ENCODE peak calls at places on chromosomes 4 and X, in five cellular contexts. J is keratinocyte; F is AG09319; G is CD8-positive, alpha-beta T cell; Z is IMR-90. P is an unnamed sample.

GRCh38 chrX:85089321-85089840 is 85.7 kb downstream of the APOOL start:
- DNase-seq in G (no peak), F (no peak), Z (no peak), J (no peak), P (no peak)

GRCh38 chrX:70264784-70265183 is 3.4 kb upstream of the ARR3 start:
- DNase-seq in G (no peak), Z (no peak), J (no peak), F (no peak), P (no peak)

GRCh38 chr4:132901224-132901623 is 247.9 kb upstream of the PCDH10 start:
- DNase-seq in J (no peak), Z (no peak), F (no peak), G (no peak), P (no peak)

GRCh38 chrX:107429090-107429489 is 20.4 kb upstream of the FRMPD3 start:
- DNase-seq in G (no peak), F (no peak), J (no peak), Z (peak; percentile 3), P (peak; percentile 14)

GRCh38 chrX:38654302-38654701 is 93.0 kb downstream of the TSPAN7 start:
- DNase-seq in J (no peak), F (no peak), G (no peak), Z (peak; percentile 14), P (peak; percentile 19)

GRCh38 chr4:182809417-182810102 is 107.6 kb downstream of the DCTD start:
- DNase-seq in Z (no peak), J (peak; percentile 15), F (no peak), G (no peak), P (no peak)

GRCh38 chrX:9416562-9417319 is 48.1 kb upstream of the TBL1X start:
- DNase-seq in F (peak; percentile 51), Z (peak; percentile 62), G (no peak), J (no peak), P (peak; percentile 36)

GRCh38 chrX:115259238-115259875 is 25.5 kb upstream of the LRCH2 start:
- DNase-seq in G (no peak), F (no peak), Z (no peak), J (no peak), P (peak; percentile 5)

GRCh38 chrX:31445542-31445941 is 373.7 kb upstream of the FTHL17 start:
- DNase-seq in Z (no peak), G (no peak), F (no peak), J (no peak), P (no peak)

GRCh38 chr4:89998350-89999098 is 103.9 kb downstream of the MMRN1 start:
- DNase-seq in Z (no peak), G (no peak), F (no peak), J (no peak), P (no peak)

GRCh38 chr4:120629546-120629945 is 293.0 kb downstream of the PRDM5 start:
- DNase-seq in F (no peak), J (no peak), G (no peak), Z (no peak), P (no peak)

GRCh38 chrX:58025979-58026378 is 115.7 kb upstream of the ZXDA start:
- DNase-seq in J (no peak), G (peak; percentile 27), Z (peak; percentile 25), F (no peak), P (peak; percentile 5)

GRCh38 chr4:74675673-74676279 is 118.5 kb downstream of the BTC start:
- DNase-seq in F (peak; percentile 32), G (no peak), Z (peak; percentile 76), J (peak; percentile 13), P (peak; percentile 65)

GRCh38 chrX:69155786-69156520 is 9.3 kb downstream of the PJA1 start:
- DNase-seq in F (no peak), Z (no peak), J (no peak), G (no peak), P (no peak)

GRCh38 chr4:57280481-57280880 is 170.3 kb upstream of the IGFBP7 start:
- DNase-seq in Z (no peak), G (no peak), F (no peak), J (no peak), P (no peak)

GRCh38 chr4:108058685-108059440 is 69.2 kb downstream of the HADH start:
- DNase-seq in F (no peak), J (peak; percentile 7), G (no peak), Z (peak; percentile 70), P (peak; percentile 87)

GRCh38 chr4:74098628-74098995 is 383 bp downstream of the CXCL2 start:
- DNase-seq in F (no peak), Z (no peak), G (no peak), J (no peak), P (no peak)

GRCh38 chrX:64642482-64642881 is 247.2 kb upstream of the MTMR8 start:
- DNase-seq in J (no peak), Z (no peak), G (no peak), F (no peak), P (no peak)

GRCh38 chr4:151917145-151917775 is 156.5 kb upstream of the GATB start:
- DNase-seq in Z (no peak), J (no peak), G (no peak), F (no peak), P (peak; percentile 36)

GRCh38 chrX:96474357-96475125 is 210.1 kb upstream of the DIAPH2 start:
- DNase-seq in G (no peak), F (no peak), J (no peak), Z (peak; percentile 72), P (no peak)

GRCh38 chrX:17923546-17923945 is 62.4 kb upstream of the RAI2 start:
- DNase-seq in F (no peak), G (no peak), J (no peak), Z (no peak), P (no peak)

GRCh38 chr4:108628411-108628810 is 8.0 kb downstream of the RPL34 start:
- DNase-seq in F (no peak), G (no peak), J (no peak), Z (no peak), P (no peak)

GRCh38 chr4:102598759-102599379 is 97.7 kb downstream of the NFKB1 start:
- DNase-seq in G (no peak), J (no peak), Z (peak; percentile 55), F (no peak), P (no peak)

GRCh38 chr4:53039741-53040458 is 177.8 kb downstream of the RASL11B start:
- DNase-seq in G (no peak), F (peak; percentile 25), Z (peak; percentile 41), J (no peak), P (no peak)

GRCh38 chr4:168724243-168724642 is 227.4 kb downstream of the PALLD start:
- DNase-seq in G (no peak), J (no peak), F (no peak), Z (no peak), P (no peak)

GRCh38 chrX:19893722-19894121 is 6.3 kb upstream of the SH3KBP1 start:
- DNase-seq in J (no peak), F (no peak), Z (peak; percentile 59), G (no peak), P (peak; percentile 47)

GRCh38 chr4:88779431-88779830 is 81.8 kb upstream of the NAP1L5 start:
- DNase-seq in Z (peak; percentile 23), J (no peak), G (no peak), F (no peak), P (no peak)

GRCh38 chr4:95556460-95556859 is 7.7 kb upstream of the UNC5C start:
- DNase-seq in G (no peak), Z (no peak), F (no peak), J (no peak), P (no peak)

GRCh38 chrX:16646366-16647168 is 3.4 kb upstream of the S100G start:
- DNase-seq in F (no peak), J (no peak), Z (no peak), G (no peak), P (no peak)

GRCh38 chr4:102534845-102535244 is 33.7 kb downstream of the NFKB1 start:
- DNase-seq in F (no peak), Z (no peak), J (no peak), G (no peak), P (no peak)

GRCh38 chr4:147825451-147826287 is 93.8 kb downstream of the ARHGAP10 start:
- DNase-seq in Z (no peak), G (no peak), F (no peak), J (no peak), P (no peak)

GRCh38 chr4:123995939-123996338 is 599.3 kb downstream of the SPRY1 start:
- DNase-seq in Z (peak; percentile 88), F (no peak), G (no peak), J (no peak), P (peak; percentile 72)

GRCh38 chr4:123997116-123997515 is 600.5 kb downstream of the SPRY1 start:
- DNase-seq in G (no peak), J (no peak), F (no peak), Z (no peak), P (no peak)

GRCh38 chr4:123990310-123990709 is 593.7 kb downstream of the SPRY1 start:
- DNase-seq in J (no peak), F (no peak), G (no peak), Z (no peak), P (no peak)

GRCh38 chr4:123997736-123998449 is 601.3 kb downstream of the SPRY1 start:
- DNase-seq in F (no peak), G (no peak), J (no peak), Z (no peak), P (no peak)

GRCh38 chr4:123994917-123995316 is 598.3 kb downstream of the SPRY1 start:
- DNase-seq in Z (no peak), G (no peak), J (no peak), F (no peak), P (no peak)
- TF ChIP-seq CTCF in Z (no peak), G (no peak), J (no peak), F (no peak), P (peak; percentile 67)

GRCh38 chrX:25519258-25519657 is 503.5 kb upstream of the ARX start:
- DNase-seq in G (no peak), Z (no peak), J (no peak), F (no peak), P (no peak)

GRCh38 chrX:25524150-25524549 is 508.4 kb upstream of the ARX start:
- DNase-seq in J (no peak), Z (peak; percentile 33), F (no peak), G (no peak), P (no peak)

GRCh38 chrX:25527596-25527995 is 511.8 kb upstream of the ARX start:
- DNase-seq in F (no peak), G (no peak), J (no peak), Z (no peak), P (no peak)

GRCh38 chrX:25523574-25523973 is 507.8 kb upstream of the ARX start:
- DNase-seq in G (no peak), Z (peak; percentile 36), J (no peak), F (no peak), P (no peak)
- TF ChIP-seq CTCF in G (no peak), Z (peak; percentile 42), J (peak; percentile 13), F (peak; percentile 9), P (no peak)

GRCh38 chr4:84401669-84402068 is 97.4 kb downstream of the NKX6-1 start:
- DNase-seq in F (no peak), J (no peak), Z (no peak), G (no peak), P (no peak)
- TF ChIP-seq CTCF in F (no peak), J (no peak), Z (no peak), G (no peak), P (no peak)

GRCh38 chrX:132218100-132218807 is 993 bp downstream of the RAP2C start:
- DNase-seq in Z (peak; percentile 83), J (no peak), F (peak; percentile 60), G (peak; percentile 87), P (peak; percentile 82)

GRCh38 chrX:132217203-132218073 is 1.8 kb downstream of the RAP2C start:
- DNase-seq in G (peak; percentile 86), J (no peak), Z (peak; percentile 75), F (peak; percentile 49), P (peak; percentile 44)

GRCh38 chrX:132214518-132214917 is 4.7 kb downstream of the RAP2C start:
- DNase-seq in Z (no peak), G (no peak), F (no peak), J (no peak), P (no peak)

GRCh38 chrX:132216283-132216682 is 3.0 kb downstream of the RAP2C start:
- DNase-seq in G (peak; percentile 27), F (no peak), Z (no peak), J (no peak), P (no peak)

GRCh38 chrX:132216806-132217202 is 2.4 kb downstream of the RAP2C start:
- DNase-seq in J (no peak), Z (peak; percentile 43), F (no peak), G (peak; percentile 54), P (peak; percentile 13)
- TF ChIP-seq CTCF in J (no peak), Z (no peak), F (no peak), G (no peak), P (no peak)

P was measured in HFFc6.